ENCODE peak calls at places on chromosome 2, in five cellular contexts. One of them, this sample, is unnamed.

GRCh38 chr2:174544156-174544555 is 53.4 kb downstream of the WIPF1 start:
- DNase-seq in body of pancreas: no peak
- DNase-seq in tibial artery: no peak
- DNase-seq in adrenal gland: no peak
- DNase-seq in AG04449: no peak
- DNase-seq in this sample: no peak

GRCh38 chr2:237724811-237725478 is 73.6 kb upstream of the RBM44 start:
- DNase-seq in body of pancreas: peak
- DNase-seq in tibial artery: no peak
- DNase-seq in adrenal gland: no peak
- DNase-seq in AG04449: no peak
- DNase-seq in this sample: no peak

GRCh38 chr2:205030695-205031094 is 485.4 kb downstream of the PARD3B start:
- DNase-seq in body of pancreas: no peak
- DNase-seq in tibial artery: no peak
- DNase-seq in adrenal gland: no peak
- DNase-seq in AG04449: no peak
- DNase-seq in this sample: no peak

GRCh38 chr2:76672798-76673197 is 849.4 kb downstream of the LRRTM4 start:
- DNase-seq in body of pancreas: no peak
- DNase-seq in tibial artery: no peak
- DNase-seq in adrenal gland: no peak
- DNase-seq in AG04449: no peak
- DNase-seq in this sample: no peak

GRCh38 chr2:218194880-218195279 is 22.1 kb upstream of the ARPC2 start:
- DNase-seq in body of pancreas: no peak
- DNase-seq in tibial artery: peak
- DNase-seq in adrenal gland: no peak
- DNase-seq in AG04449: no peak
- DNase-seq in this sample: no peak

GRCh38 chr2:200104015-200104414 is 148.6 kb downstream of the MAIP1 start:
- DNase-seq in body of pancreas: no peak
- DNase-seq in tibial artery: no peak
- DNase-seq in adrenal gland: no peak
- DNase-seq in AG04449: no peak
- DNase-seq in this sample: no peak

GRCh38 chr2:113298176-113298575 is 19.5 kb upstream of the PAX8 start:
- DNase-seq in body of pancreas: no peak
- DNase-seq in tibial artery: no peak
- DNase-seq in adrenal gland: no peak
- DNase-seq in AG04449: no peak
- DNase-seq in this sample: no peak

GRCh38 chr2:208142255-208142924 is 3.6 kb downstream of the CRYGB start:
- DNase-seq in body of pancreas: no peak
- DNase-seq in tibial artery: no peak
- DNase-seq in adrenal gland: no peak
- DNase-seq in AG04449: no peak
- DNase-seq in this sample: no peak

GRCh38 chr2:3349211-3349693 is 28.4 kb downstream of the EIPR1 start:
- DNase-seq in body of pancreas: peak
- DNase-seq in tibial artery: no peak
- DNase-seq in adrenal gland: no peak
- DNase-seq in AG04449: no peak
- DNase-seq in this sample: no peak

GRCh38 chr2:26462100-26462499 is 15.8 kb downstream of the OTOF start:
- DNase-seq in body of pancreas: no peak
- DNase-seq in tibial artery: no peak
- DNase-seq in adrenal gland: no peak
- DNase-seq in AG04449: no peak
- DNase-seq in this sample: no peak

GRCh38 chr2:96329870-96330269 is 4.8 kb downstream of the ITPRIPL1 start:
- DNase-seq in body of pancreas: no peak
- DNase-seq in tibial artery: no peak
- DNase-seq in adrenal gland: no peak
- DNase-seq in AG04449: no peak
- DNase-seq in this sample: no peak
- TF ChIP-seq CTCF in body of pancreas: no peak
- TF ChIP-seq CTCF in tibial artery: no peak
- TF ChIP-seq CTCF in adrenal gland: no peak
- TF ChIP-seq CTCF in AG04449: no peak
- TF ChIP-seq CTCF in this sample: no peak

GRCh38 chr2:177622516-177622915 is 229.9 kb downstream of the AGPS start:
- DNase-seq in body of pancreas: no peak
- DNase-seq in tibial artery: no peak
- DNase-seq in adrenal gland: no peak
- DNase-seq in AG04449: no peak
- DNase-seq in this sample: no peak
- TF ChIP-seq CTCF in body of pancreas: no peak
- TF ChIP-seq CTCF in tibial artery: peak
- TF ChIP-seq CTCF in adrenal gland: no peak
- TF ChIP-seq CTCF in AG04449: peak
- TF ChIP-seq CTCF in this sample: peak

DNA sequence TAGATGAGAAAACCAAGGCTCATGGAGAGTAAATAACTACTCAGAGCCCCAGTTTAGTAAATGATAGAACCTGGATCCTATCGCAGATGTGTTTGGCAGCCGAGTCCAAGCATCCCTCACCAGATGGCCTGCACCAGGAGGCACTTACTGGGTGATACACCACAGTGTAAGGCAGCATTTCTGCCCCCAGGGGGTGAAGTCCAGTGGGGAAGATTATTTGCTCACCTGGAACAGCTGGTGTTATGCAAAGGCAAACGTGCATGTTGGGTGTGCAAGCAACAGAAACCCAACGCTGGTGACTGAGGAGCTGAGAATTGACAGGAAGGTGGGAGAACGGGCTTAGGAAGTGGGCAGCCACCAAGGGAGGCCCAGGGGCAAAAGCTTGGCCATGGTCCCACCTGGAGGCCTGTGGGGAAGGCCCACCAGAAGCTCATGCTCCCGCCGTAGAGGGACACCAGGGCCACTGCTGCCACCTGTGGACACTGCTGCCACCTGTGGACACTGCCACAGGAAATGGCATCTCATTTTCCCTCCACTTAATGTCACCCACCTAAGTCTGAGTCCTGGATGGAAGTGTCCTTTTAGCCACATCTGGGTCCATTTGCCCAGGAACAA is 100.6 kb downstream of the TFCP2L1 start:
- DNase-seq in body of pancreas: no peak
- DNase-seq in tibial artery: no peak
- DNase-seq in adrenal gland: no peak
- DNase-seq in AG04449: no peak
- DNase-seq in this sample: no peak
- TF ChIP-seq CTCF in body of pancreas: no peak
- TF ChIP-seq CTCF in tibial artery: no peak
- TF ChIP-seq CTCF in adrenal gland: no peak
- TF ChIP-seq CTCF in AG04449: no peak
- TF ChIP-seq CTCF in this sample: no peak

GRCh38 chr2:130767408-130767775 is 12.1 kb downstream of the AMER3 start:
- DNase-seq in body of pancreas: no peak
- DNase-seq in tibial artery: no peak
- DNase-seq in adrenal gland: no peak
- DNase-seq in AG04449: no peak
- DNase-seq in this sample: no peak

GRCh38 chr2:130766711-130767407 is 11.5 kb downstream of the AMER3 start:
- DNase-seq in body of pancreas: no peak
- DNase-seq in tibial artery: no peak
- DNase-seq in adrenal gland: no peak
- DNase-seq in AG04449: no peak
- DNase-seq in this sample: no peak

GRCh38 chr2:130769343-130769907 is 14.1 kb downstream of the AMER3 start:
- DNase-seq in body of pancreas: no peak
- DNase-seq in tibial artery: no peak
- DNase-seq in adrenal gland: no peak
- DNase-seq in AG04449: no peak
- DNase-seq in this sample: no peak

GRCh38 chr2:130766037-130766436 is 10.7 kb downstream of the AMER3 start:
- DNase-seq in body of pancreas: no peak
- DNase-seq in tibial artery: no peak
- DNase-seq in adrenal gland: no peak
- DNase-seq in AG04449: no peak
- DNase-seq in this sample: no peak

DNA sequence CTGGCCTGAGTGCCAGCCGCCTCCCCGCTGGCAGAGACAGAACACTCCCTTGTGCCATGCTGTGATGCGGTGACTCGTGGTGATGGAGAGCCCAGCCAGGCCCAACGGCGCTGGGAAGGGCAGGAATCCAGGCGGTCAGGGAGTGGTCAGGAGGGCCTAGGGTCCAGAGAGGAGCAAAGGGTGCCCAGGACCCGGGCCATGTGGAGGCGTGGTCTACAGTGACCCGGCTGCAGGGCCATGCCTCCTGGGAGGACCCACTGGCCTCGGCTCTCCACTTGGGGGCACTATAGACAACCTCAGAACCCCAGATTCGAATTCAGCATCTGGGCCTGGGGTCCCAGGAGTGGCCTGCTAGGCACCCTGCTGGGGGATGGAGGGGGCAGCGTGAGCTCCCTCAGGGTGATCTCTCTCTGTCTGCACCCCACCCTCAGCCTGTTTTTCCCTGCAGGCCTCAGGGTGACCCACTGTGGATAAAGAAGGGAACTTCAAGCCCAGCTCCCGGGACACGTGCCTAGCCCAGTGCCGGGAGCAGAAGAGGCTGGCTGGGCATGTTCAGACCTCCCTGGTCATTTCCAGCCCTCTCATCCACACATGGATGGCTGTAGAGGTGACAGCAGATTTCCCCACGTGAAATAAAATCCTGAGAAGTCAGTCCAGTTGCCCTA is 13.0 kb downstream of the AMER3 start:
- DNase-seq in body of pancreas: no peak
- DNase-seq in tibial artery: no peak
- DNase-seq in adrenal gland: no peak
- DNase-seq in AG04449: no peak
- DNase-seq in this sample: no peak
- TF ChIP-seq CTCF in body of pancreas: no peak
- TF ChIP-seq CTCF in tibial artery: no peak
- TF ChIP-seq CTCF in adrenal gland: no peak
- TF ChIP-seq CTCF in AG04449: no peak
- TF ChIP-seq CTCF in this sample: no peak

GRCh38 chr2:219296142-219296541 is 13.1 kb downstream of the PTPRN start:
- DNase-seq in body of pancreas: no peak
- DNase-seq in tibial artery: no peak
- DNase-seq in adrenal gland: no peak
- DNase-seq in AG04449: no peak
- DNase-seq in this sample: no peak
- TF ChIP-seq CTCF in body of pancreas: no peak
- TF ChIP-seq CTCF in tibial artery: no peak
- TF ChIP-seq CTCF in adrenal gland: no peak
- TF ChIP-seq CTCF in AG04449: no peak
- TF ChIP-seq CTCF in this sample: no peak

DNA sequence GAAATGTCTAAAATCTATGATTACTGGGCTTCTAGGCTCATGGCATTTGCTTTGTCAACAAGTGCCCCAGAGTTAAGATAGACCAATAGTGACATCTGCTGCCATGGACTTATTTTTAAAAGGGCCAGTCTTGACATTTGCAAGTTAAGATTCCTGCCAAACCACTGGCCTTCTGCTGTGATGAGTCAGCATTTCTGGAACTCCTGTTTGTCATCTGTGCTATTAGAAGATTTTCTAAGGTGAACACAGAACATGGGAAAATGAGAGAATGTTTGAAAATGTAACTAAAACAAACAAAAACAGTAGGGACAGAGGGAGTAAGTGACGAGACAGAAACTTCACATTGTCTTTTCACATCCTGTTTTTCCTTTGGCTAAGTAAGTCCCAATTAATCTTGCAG is 93.7 kb upstream of the WDR75 start:
- DNase-seq in body of pancreas: peak
- DNase-seq in tibial artery: peak
- DNase-seq in adrenal gland: peak
- DNase-seq in AG04449: peak
- DNase-seq in this sample: no peak
- TF ChIP-seq CTCF in body of pancreas: peak
- TF ChIP-seq CTCF in tibial artery: peak
- TF ChIP-seq CTCF in adrenal gland: peak
- TF ChIP-seq CTCF in AG04449: peak
- TF ChIP-seq CTCF in this sample: peak

This sample was measured in heart left ventricle.